ENCODE peak calls at places on chromosomes 4 and X, in six cellular contexts. One of them, this sample, is unnamed. For H3F3A and H4K20me1, the result is how much of the 10 kb centered on the place peaks cover.

GRCh38 chr4:183905081-183905592 is at the start of gene STOX2:
- DNase-seq in PC-9: no peak
- DNase-seq in PC-3: peak
- DNase-seq in MM.1S: no peak
- DNase-seq in GM23248: peak
- DNase-seq in GM23338: peak
- DNase-seq in this sample: peak

GRCh38 chr4:148793221-148793620 is 351.0 kb upstream of the NR3C2 start:
- DNase-seq in PC-3: no peak
- DNase-seq in PC-9: no peak
- DNase-seq in GM23338: no peak
- DNase-seq in GM23248: no peak
- DNase-seq in MM.1S: no peak
- DNase-seq in this sample: no peak

GRCh38 chr4:97978791-97979488 is 164.3 kb downstream of the STPG2 start:
- DNase-seq in PC-3: peak
- DNase-seq in GM23248: no peak
- DNase-seq in MM.1S: no peak
- DNase-seq in PC-9: no peak
- DNase-seq in GM23338: no peak
- DNase-seq in this sample: peak

GRCh38 chr4:96913437-96914075 is 1073.7 kb downstream of the PDHA2 start:
- DNase-seq in GM23248: no peak
- DNase-seq in PC-3: peak
- DNase-seq in GM23338: no peak
- DNase-seq in PC-9: no peak
- DNase-seq in MM.1S: no peak
- DNase-seq in this sample: peak

GRCh38 chrX:40552768-40553167 is 28.0 kb upstream of the ATP6AP2 start:
- DNase-seq in PC-9: no peak
- DNase-seq in PC-3: peak
- DNase-seq in GM23248: peak
- DNase-seq in MM.1S: no peak
- DNase-seq in GM23338: no peak
- DNase-seq in this sample: peak

GRCh38 chrX:110418857-110419249 is 60.2 kb downstream of the RTL9 start:
- DNase-seq in MM.1S: no peak
- DNase-seq in GM23248: peak
- DNase-seq in PC-3: peak
- DNase-seq in PC-9: no peak
- DNase-seq in GM23338: no peak
- DNase-seq in this sample: no peak

GRCh38 chr4:182454440-182455013 is 211.3 kb downstream of the TENM3 start:
- DNase-seq in MM.1S: no peak
- DNase-seq in PC-9: no peak
- DNase-seq in GM23248: no peak
- DNase-seq in PC-3: no peak
- DNase-seq in GM23338: no peak
- DNase-seq in this sample: no peak

GRCh38 chr4:26568446-26568994 is 15.4 kb upstream of the TBC1D19 start:
- DNase-seq in GM23338: no peak
- DNase-seq in MM.1S: no peak
- DNase-seq in PC-3: peak
- DNase-seq in GM23248: peak
- DNase-seq in PC-9: peak
- DNase-seq in this sample: no peak

DNA sequence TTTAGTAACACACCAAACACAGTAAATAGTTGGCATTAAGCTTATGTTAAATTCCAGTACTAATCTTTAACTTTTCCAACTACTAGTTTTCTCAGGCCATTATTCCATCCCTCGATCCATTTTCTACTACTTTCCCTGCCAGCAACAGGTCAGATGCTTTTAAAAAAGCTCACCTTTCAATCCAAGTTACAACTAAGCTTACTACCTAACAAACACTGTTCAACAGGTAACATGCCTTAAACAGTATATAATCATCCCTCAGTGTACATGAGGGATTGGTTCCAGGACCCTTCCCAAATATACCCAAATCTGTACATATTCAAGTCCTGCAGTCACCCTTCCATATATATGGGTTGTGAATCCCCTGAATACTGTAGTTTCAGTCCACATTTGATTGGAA is 5.5 kb downstream of the CCNA2 start:
- DNase-seq in GM23338: no peak
- DNase-seq in GM23248: no peak
- DNase-seq in PC-9: no peak
- DNase-seq in PC-3: no peak
- DNase-seq in MM.1S: no peak
- DNase-seq in this sample: no peak
- H3F3A ChIP-seq in GM23338: under half
- H3F3A ChIP-seq in GM23248: half or more
- H3F3A ChIP-seq in PC-9: half or more
- H3F3A ChIP-seq in PC-3: under half
- H3F3A ChIP-seq in MM.1S: under half
- H3F3A ChIP-seq in this sample: half or more

DNA sequence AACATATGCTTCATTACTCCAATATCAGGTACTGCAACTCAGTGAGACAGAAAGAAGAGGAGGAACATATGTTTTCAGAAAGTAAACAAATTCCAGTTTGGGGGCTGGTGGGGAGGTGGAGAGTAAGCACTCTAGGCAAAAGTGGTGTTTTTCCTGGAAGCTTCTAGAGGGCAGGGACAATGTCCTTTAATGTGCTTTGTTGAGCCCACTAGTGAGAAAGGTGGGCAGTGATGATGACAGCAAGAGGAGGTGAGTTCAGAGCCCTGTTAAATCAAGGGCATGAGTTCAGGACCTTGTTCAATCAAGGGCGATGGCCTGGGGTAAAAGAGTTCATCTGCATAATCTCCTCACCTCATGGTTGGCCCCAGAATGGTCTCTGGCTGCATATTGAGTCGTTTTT is 38.4 kb downstream of the GPC3 start:
- DNase-seq in GM23338: no peak
- DNase-seq in GM23248: no peak
- DNase-seq in PC-9: no peak
- DNase-seq in MM.1S: no peak
- DNase-seq in PC-3: no peak
- DNase-seq in this sample: no peak
- H4K20me1 ChIP-seq in GM23338: under half
- H4K20me1 ChIP-seq in GM23248: under half
- H4K20me1 ChIP-seq in PC-9: under half
- H4K20me1 ChIP-seq in MM.1S: under half
- H4K20me1 ChIP-seq in PC-3: under half
- H4K20me1 ChIP-seq in this sample: half or more

GRCh38 chr4:913280-913618 is 18.9 kb downstream of the GAK start:
- DNase-seq in MM.1S: no peak
- DNase-seq in PC-3: no peak
- DNase-seq in GM23248: no peak
- DNase-seq in PC-9: no peak
- DNase-seq in GM23338: no peak
- DNase-seq in this sample: no peak

GRCh38 chr4:914531-914930 is 17.6 kb downstream of the GAK start:
- DNase-seq in PC-3: no peak
- DNase-seq in GM23248: no peak
- DNase-seq in MM.1S: no peak
- DNase-seq in GM23338: no peak
- DNase-seq in PC-9: no peak
- DNase-seq in this sample: no peak

GRCh38 chr4:911221-911751 is 20.8 kb downstream of the GAK start:
- DNase-seq in MM.1S: no peak
- DNase-seq in GM23338: no peak
- DNase-seq in GM23248: no peak
- DNase-seq in PC-3: no peak
- DNase-seq in PC-9: no peak
- DNase-seq in this sample: no peak

GRCh38 chr4:911871-912490 is 20.1 kb downstream of the GAK start:
- DNase-seq in GM23248: no peak
- DNase-seq in PC-3: no peak
- DNase-seq in MM.1S: no peak
- DNase-seq in GM23338: no peak
- DNase-seq in PC-9: no peak
- DNase-seq in this sample: no peak

GRCh38 chr4:912548-913279 is 19.4 kb downstream of the GAK start:
- DNase-seq in PC-9: no peak
- DNase-seq in PC-3: no peak
- DNase-seq in GM23248: no peak
- DNase-seq in MM.1S: no peak
- DNase-seq in GM23338: no peak
- DNase-seq in this sample: no peak
- H3K27ac ChIP-seq in PC-9: no peak
- H3K27ac ChIP-seq in PC-3: no peak
- H3K27ac ChIP-seq in GM23248: no peak
- H3K27ac ChIP-seq in MM.1S: no peak
- H3K27ac ChIP-seq in GM23338: no peak
- H3K27ac ChIP-seq in this sample: no peak

GRCh38 chr4:177008836-177009501 is 216.2 kb upstream of the VEGFC start:
- DNase-seq in GM23248: no peak
- DNase-seq in PC-9: no peak
- DNase-seq in GM23338: no peak
- DNase-seq in PC-3: no peak
- DNase-seq in MM.1S: no peak
- DNase-seq in this sample: no peak
- H3F3A ChIP-seq in GM23248: half or more
- H3F3A ChIP-seq in PC-9: under half
- H3F3A ChIP-seq in GM23338: under half
- H3F3A ChIP-seq in PC-3: under half
- H3F3A ChIP-seq in MM.1S: under half
- H3F3A ChIP-seq in this sample: under half